ENCODE peak calls at places on chromosomes 2 and 18, in eight cellular contexts. J is DMS 273 treated with DMSO at 0.1 percent for 48 hours; B is activated naive CD8-positive, alpha-beta T cell treated with anti-CD3 and anti-CD28 coated beads for 36 hours; S is KBM-7; Y is epithelial cell of esophagus; Q is nephron progenitor cell; M is fibroblast of lung; X is osteoblast. C is an unnamed sample.

GRCh38 chr2:172906401-172906811 is 169.2 kb upstream of the MAP3K20 start:
- DNase-seq in J (no peak), X (no peak), Y (no peak), M (no peak), B (no peak), S (no peak), Q (no peak), C (no peak)

GRCh38 chr18:6281874-6282273 is 132.8 kb downstream of the L3MBTL4 start:
- DNase-seq in Y (no peak), M (no peak), J (no peak), S (no peak), Q (no peak), X (peak; percentile 76), B (no peak), C (no peak)

GRCh38 chr2:226424971-226425370 is 374.6 kb downstream of the IRS1 start:
- DNase-seq in X (no peak), Q (no peak), J (no peak), S (no peak), Y (peak; percentile 63), B (no peak), M (no peak), C (no peak)

GRCh38 chr2:179818546-179818945 is 42.9 kb downstream of the ZNF385B start:
- DNase-seq in Y (peak; percentile 9), X (peak; percentile 83), M (no peak), J (no peak), B (no peak), S (no peak), Q (no peak), C (no peak)

GRCh38 chr2:168427451-168427850 is 28.6 kb upstream of the CERS6 start:
- DNase-seq in X (peak; percentile 69), Y (no peak), S (no peak), M (peak; percentile 91), J (no peak), Q (no peak), B (no peak), C (no peak)

GRCh38 chr18:5521000-5521399 is 22.8 kb downstream of the EPB41L3 start:
- DNase-seq in M (no peak), S (no peak), B (no peak), X (no peak), J (no peak), Y (no peak), Q (no peak), C (no peak)

GRCh38 chr2:241695676-241696075 is 6.2 kb upstream of the ING5 start:
- DNase-seq in M (no peak), Y (no peak), Q (no peak), S (no peak), X (peak; percentile 42), B (no peak), J (no peak), C (no peak)

GRCh38 chr18:9716375-9716774 is 8.3 kb downstream of the RAB31 start:
- DNase-seq in Q (no peak), X (peak; percentile 59), S (no peak), Y (no peak), B (no peak), M (no peak), J (no peak), C (no peak)

GRCh38 chr18:2188258-2188657 is 383.0 kb downstream of the METTL4 start:
- DNase-seq in S (no peak), J (no peak), X (no peak), Y (no peak), M (no peak), B (no peak), Q (no peak), C (no peak)

GRCh38 chr2:172969609-172970008 is 106.0 kb upstream of the MAP3K20 start:
- DNase-seq in J (no peak), S (no peak), M (no peak), Y (peak; percentile 54), X (no peak), Q (no peak), B (no peak), C (no peak)

GRCh38 chr2:28142403-28142802 is 250.3 kb upstream of the FOSL2 start:
- DNase-seq in Q (no peak), X (no peak), M (peak; percentile 46), J (no peak), S (no peak), Y (no peak), B (no peak), C (no peak)

GRCh38 chr2:109144271-109144670 is 15.3 kb downstream of the SH3RF3 start:
- DNase-seq in M (no peak), J (no peak), B (no peak), S (no peak), Y (no peak), X (no peak), Q (no peak), C (peak; percentile 10)

GRCh38 chr2:164831887-164832286 is 9.7 kb downstream of the COBLL1 start:
- DNase-seq in B (no peak), Q (no peak), X (no peak), M (no peak), J (no peak), S (no peak), Y (no peak), C (no peak)

GRCh38 chr2:232795920-232796319 is 19.6 kb upstream of the KCNJ13 start:
- DNase-seq in M (peak; percentile 79), S (no peak), J (no peak), Y (no peak), Q (no peak), B (no peak), X (no peak), C (no peak)

GRCh38 chr18:44715245-44715644 is 34.6 kb downstream of the SETBP1 start:
- DNase-seq in S (no peak), Y (peak; percentile 71), Q (peak; percentile 18), M (peak; percentile 52), B (no peak), J (no peak), X (peak; percentile 80), C (no peak)

GRCh38 chr18:76992226-76993084 is 140.1 kb downstream of the MBP start:
- DNase-seq in S (no peak), Y (no peak), J (no peak), M (no peak), B (no peak), Q (no peak), X (no peak), C (no peak)

GRCh38 chr2:171217330-171217729 is 56.6 kb upstream of the TLK1 start:
- DNase-seq in Q (no peak), Y (no peak), S (no peak), B (no peak), M (no peak), J (no peak), X (no peak), C (no peak)

GRCh38 chr2:70029814-70030409 is 57.4 kb upstream of the PCBP1 start:
- DNase-seq in X (peak; percentile 85), M (peak; percentile 70), Y (peak; percentile 33), B (no peak), S (no peak), Q (peak; percentile 14), J (no peak), C (no peak)

C was measured in naive B cell.